ENCODE peak calls at places on chromosomes 6 and 20, in five cellular contexts. S is activated CD4-positive, alpha-beta memory T cell treated with anti-CD3 and anti-CD28 coated beads, Interleukin-2, amount 10 ng/mL, durations not matched to agents 7 days and 5 days; I is HT1080; T is AG20443; J is stimulated activated CD8-positive, alpha-beta memory T cell treated with anti-CD3 and anti-CD28 coated beads, Interleukin-4, amount 100 ng/mL, for 24 hours. L is an unnamed sample.

GRCh38 chr20:4025125-4025524 is 9.8 kb upstream of the RNF24 start:
- DNase-seq in S (no peak), I (no peak), T (no peak), J (no peak), L (no peak)

GRCh38 chr20:49411221-49411925 is 71.1 kb downstream of the KCNB1 start:
- DNase-seq in S (no peak), I (no peak), T (no peak), J (no peak), L (no peak)

GRCh38 chr6:85923013-85923430 is 280.3 kb upstream of the SYNCRIP start:
- DNase-seq in S (no peak), I (peak), T (peak), J (no peak), L (no peak)

GRCh38 chr6:113824411-113824810 is 32.7 kb upstream of the MARCKS start:
- DNase-seq in S (no peak), I (no peak), T (no peak), J (no peak), L (no peak)

GRCh38 chr6:161561938-161562337 is 288.1 kb upstream of the AGPAT4 start:
- DNase-seq in S (no peak), I (no peak), T (no peak), J (no peak), L (no peak)

GRCh38 chr6:151639750-151640149 is 145.9 kb downstream of the CCDC170 start:
- DNase-seq in S (no peak), I (no peak), T (no peak), J (no peak), L (no peak)

GRCh38 chr6:38212579-38212978 is 393.1 kb downstream of the ZFAND3 start:
- DNase-seq in S (no peak), I (no peak), T (no peak), J (no peak), L (no peak)

GRCh38 chr20:61701401-61701800 is 364.3 kb downstream of the TAF4 start:
- DNase-seq in S (no peak), I (no peak), T (no peak), J (no peak), L (no peak)

GRCh38 chr20:17610566-17611289 is 40.9 kb downstream of the DSTN start:
- DNase-seq in S (peak), I (no peak), T (peak), J (no peak), L (peak)

GRCh38 chr20:19771031-19771430 is 13.0 kb downstream of the RIN2 start:
- DNase-seq in S (no peak), I (no peak), T (no peak), J (no peak), L (no peak)

GRCh38 chr20:23074052-23074451 is 12.1 kb downstream of the CD93 start:
- DNase-seq in S (no peak), I (no peak), T (no peak), J (no peak), L (no peak)

GRCh38 chr6:132731086-132731485 is 17.2 kb upstream of the VNN1 start:
- DNase-seq in S (no peak), I (no peak), T (no peak), J (no peak), L (no peak)

L was measured in GM12891.